ENCODE peak calls at places on chromosomes 5 and 9, in five cellular contexts. S is transverse colon, E is K562, O is GM12878, M is GM23338. L is an unnamed sample.

GRCh38 chr9:78622131-78622530 is 325.2 kb downstream of the PSAT1 start:
- DNase-seq in S (no peak), E (no peak), O (no peak), M (no peak), L (no peak)

GRCh38 chr9:126164796-126165525 is 161.7 kb upstream of the MVB12B start:
- DNase-seq in S (no peak), E (no peak), O (no peak), M (no peak), L (peak; percentile 89)

GRCh38 chr5:80623911-80624457 is 30.5 kb upstream of the MSH3 start:
- DNase-seq in S (no peak), E (no peak), O (no peak), M (no peak), L (no peak)

GRCh38 chr9:125949247-125949646 is 202.1 kb downstream of the PBX3 start:
- DNase-seq in S (peak; percentile 45), E (no peak), O (no peak), M (peak; percentile 21), L (no peak)

GRCh38 chr5:146880985-146881384 is 2.4 kb upstream of the PPP2R2B start:
- DNase-seq in S (no peak), E (no peak), O (no peak), M (no peak), L (no peak)

GRCh38 chr9:136846376-136847064 is 2.7 kb upstream of the PHPT1 start:
- DNase-seq in S (no peak), E (no peak), O (no peak), M (no peak), L (no peak)

GRCh38 chr5:58687595-58687994 is 104.7 kb downstream of the RAB3C start:
- DNase-seq in S (no peak), E (no peak), O (no peak), M (no peak), L (no peak)

GRCh38 chr5:41754857-41755256 is 115.4 kb downstream of the OXCT1 start:
- DNase-seq in S (no peak), E (no peak), O (no peak), M (no peak), L (no peak)

GRCh38 chr5:36108758-36109245 is 42.1 kb upstream of the UGT3A2 start:
- DNase-seq in S (no peak), E (no peak), O (no peak), M (no peak), L (no peak)

GRCh38 chr5:136087961-136088871 is 44.4 kb upstream of the SMAD5 start:
- DNase-seq in S (peak; percentile 82), E (peak; percentile 82), O (no peak), M (no peak), L (no peak)

GRCh38 chr5:117623042-117623815 is 1048.6 kb upstream of the SEMA6A start:
- DNase-seq in S (no peak), E (no peak), O (no peak), M (no peak), L (no peak)

GRCh38 chr9:135492886-135493669 is 7.4 kb upstream of the MRPS2 start:
- DNase-seq in S (no peak), E (no peak), O (no peak), M (no peak), L (no peak)

GRCh38 chr5:151202381-151203139 is 21.3 kb downstream of the CCDC69 start:
- DNase-seq in S (no peak), E (no peak), O (no peak), M (no peak), L (peak; percentile 77)

GRCh38 chr5:17235736-17236330 is 18.4 kb downstream of the BASP1 start:
- DNase-seq in S (no peak), E (no peak), O (no peak), M (no peak), L (no peak)

GRCh38 chr5:169576181-169576598 is 7.4 kb upstream of the SPDL1 start:
- DNase-seq in S (no peak), E (no peak), O (no peak), M (no peak), L (no peak)

GRCh38 chr9:96048116-96048953 is 172.8 kb downstream of the ERCC6L2 start:
- DNase-seq in S (no peak), E (no peak), O (no peak), M (peak; percentile 57), L (no peak)
- H3K27ac ChIP-seq in S (peak overlapping the region; percentile 68), E (no peak overlapping the region), O (no peak overlapping the region), M (no peak overlapping the region), L (peak overlapping the region; percentile 74)

GRCh38 chr9:106878943-106879916 is 16.3 kb downstream of the ZNF462 start:
- DNase-seq in S (peak; percentile 58), E (no peak), O (no peak), M (peak; percentile 33), L (no peak)
- TF ChIP-seq POLR2AphosphoS5 in S (peak; percentile 73), E (no peak), O (no peak), M (no peak), L (peak; percentile 74)

GRCh38 chr5:141516648-141517025 is 27.8 kb downstream of the PCDHGC5 start:
- DNase-seq in S (no peak), E (no peak), O (no peak), M (no peak), L (no peak)
- H3K27ac ChIP-seq in S (no peak overlapping the region), E (no peak overlapping the region), O (no peak overlapping the region), M (no peak overlapping the region), L (peak overlapping the region; percentile 97)

DNA sequence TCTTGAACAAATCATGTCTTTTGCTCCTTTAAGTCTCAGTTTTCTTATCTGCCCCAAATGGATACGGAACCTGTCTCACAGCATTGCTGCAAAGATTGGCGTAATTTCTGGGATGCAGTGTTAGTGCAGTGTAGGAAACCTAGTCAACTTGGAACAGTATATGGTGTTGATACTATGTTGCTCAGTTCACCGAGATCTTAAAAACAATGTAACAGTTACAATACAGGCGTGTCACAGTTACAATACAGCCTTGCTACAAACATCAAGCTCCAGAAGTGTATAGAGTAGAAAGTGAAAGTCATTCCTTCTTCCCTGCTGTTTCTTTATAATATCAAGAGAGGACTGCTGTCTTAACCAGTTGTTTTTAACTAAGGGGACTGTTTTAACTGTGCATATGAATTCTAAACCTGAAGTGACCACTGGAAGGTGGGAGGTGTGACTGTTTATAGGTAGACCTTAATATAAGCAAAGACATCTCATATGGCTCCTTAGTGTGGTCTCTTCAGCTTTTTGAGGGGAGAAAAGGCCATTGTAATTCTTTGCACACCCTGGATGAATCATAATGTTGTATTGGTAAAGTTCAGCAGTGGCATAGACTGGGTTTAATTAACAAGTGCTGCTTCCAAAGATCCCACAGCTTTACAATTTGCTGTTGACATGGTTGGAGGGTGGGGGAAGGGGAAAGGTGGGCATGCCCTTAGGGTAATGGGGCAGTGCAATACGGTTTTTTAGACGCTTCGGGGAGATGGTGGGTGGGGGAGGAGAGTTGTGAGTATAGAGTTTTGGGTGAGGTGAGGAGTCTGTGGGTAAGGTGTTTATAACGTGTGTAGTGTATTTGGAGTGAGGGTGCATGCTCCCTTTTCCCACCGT is 12.9 kb downstream of the PRRC2B start:
- DNase-seq in S (no peak), E (peak; percentile 8), O (no peak), M (no peak), L (no peak)
- TF ChIP-seq POLR2AphosphoS5 in S (no peak), E (no peak), O (no peak), M (no peak), L (no peak)

GRCh38 chr9:37935106-37935505 is 31.2 kb upstream of the SLC25A51 start:
- DNase-seq in S (no peak), E (no peak), O (no peak), M (no peak), L (no peak)

GRCh38 chr9:37936965-37937364 is 33.0 kb upstream of the SLC25A51 start:
- DNase-seq in S (no peak), E (peak; percentile 93), O (no peak), M (no peak), L (no peak)

GRCh38 chr9:37938121-37938906 is 34.4 kb upstream of the SLC25A51 start:
- DNase-seq in S (no peak), E (peak; percentile 27), O (no peak), M (no peak), L (no peak)

GRCh38 chr9:37937403-37937802 is 33.5 kb upstream of the SLC25A51 start:
- DNase-seq in S (no peak), E (no peak), O (no peak), M (no peak), L (no peak)

GRCh38 chr9:37936376-37936775 is 32.4 kb upstream of the SLC25A51 start:
- DNase-seq in S (no peak), E (no peak), O (no peak), M (no peak), L (no peak)
- H3K27ac ChIP-seq in S (no peak overlapping the region), E (no peak overlapping the region), O (no peak overlapping the region), M (no peak overlapping the region), L (no peak overlapping the region)

GRCh38 chr9:123567013-123567412 is 211.0 kb downstream of the CRB2 start:
- DNase-seq in S (no peak), E (no peak), O (no peak), M (no peak), L (no peak)

GRCh38 chr9:123564652-123565051 is 208.7 kb downstream of the CRB2 start:
- DNase-seq in S (no peak), E (no peak), O (no peak), M (no peak), L (no peak)

GRCh38 chr9:123571240-123571639 is 215.2 kb downstream of the CRB2 start:
- DNase-seq in S (no peak), E (no peak), O (peak; percentile 15), M (no peak), L (no peak)

GRCh38 chr9:123569343-123569694 is 213.3 kb downstream of the CRB2 start:
- DNase-seq in S (no peak), E (no peak), O (no peak), M (no peak), L (no peak)

DNA sequence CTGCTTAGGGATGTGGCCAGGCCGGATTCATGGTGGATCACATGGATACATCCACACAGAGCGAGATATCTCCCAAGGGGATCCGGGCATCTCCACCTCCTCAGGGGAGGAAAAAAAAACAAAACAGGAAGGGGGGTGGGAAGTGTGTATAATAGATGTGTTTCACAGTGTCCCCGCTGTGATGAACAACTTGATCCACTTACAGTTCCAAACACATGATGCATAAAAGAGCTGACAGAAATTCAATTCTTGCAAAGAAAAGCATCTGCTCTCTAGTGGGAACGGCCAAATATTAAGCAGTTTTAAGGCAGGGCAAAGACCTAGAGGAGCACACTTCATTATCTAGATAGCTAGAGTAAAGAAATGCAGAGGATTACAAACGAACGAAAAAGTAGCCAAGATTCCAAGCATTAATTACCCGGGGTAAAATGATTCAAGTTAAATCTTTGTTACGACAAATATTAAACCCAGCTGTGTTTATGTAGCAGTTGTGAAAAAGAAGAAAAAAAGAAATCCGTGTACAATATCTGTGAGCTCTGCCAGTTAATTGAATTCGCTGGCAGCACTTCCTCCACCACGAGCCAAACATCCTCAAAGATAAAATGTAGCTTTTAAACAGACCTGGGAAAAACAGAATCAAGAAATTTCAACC is 212.8 kb downstream of the CRB2 start:
- DNase-seq in S (no peak), E (no peak), O (no peak), M (no peak), L (no peak)
- TF ChIP-seq POLR2AphosphoS5 in S (no peak), E (no peak), O (no peak), M (no peak), L (no peak)